ENCODE peak calls at places on chromosomes 2 and 18, in ten cellular contexts. I is fibroblast of pulmonary artery, L is body of pancreas, C is osteocyte, G is lower lobe of right lung, N is endothelial cell, X is GM13976, S is mesothelial cell of epicardium, P is AG04450, M is fibroblast of lung. R is an unnamed sample.

GRCh38 chr2:29363111-29363510 is 247.9 kb downstream of the CLIP4 start:
- DNase-seq in I (no peak), L (no peak), C (no peak), G (no peak), N (no peak), X (no peak), S (no peak), P (no peak), M (no peak), R (no peak)

GRCh38 chr2:181894381-181894780 is 2.9 kb downstream of the ITPRID2 start:
- DNase-seq in I (no peak), L (no peak), C (no peak), G (no peak), N (no peak), X (no peak), S (no peak), P (no peak), M (no peak), R (no peak)

GRCh38 chr2:239735131-239735828 is 289.9 kb downstream of the NDUFA10 start:
- DNase-seq in I (no peak), L (no peak), C (no peak), G (peak; percentile 29), N (no peak), X (no peak), S (no peak), P (no peak), M (no peak), R (no peak)

GRCh38 chr2:132366787-132367186 is 49.8 kb upstream of the GPR39 start:
- DNase-seq in I (no peak), L (no peak), C (no peak), G (no peak), N (no peak), X (no peak), S (no peak), P (no peak), M (no peak), R (no peak)

GRCh38 chr2:132662742-132663141 is 7.3 kb downstream of the LYPD1 start:
- DNase-seq in I (no peak), L (no peak), C (no peak), G (no peak), N (no peak), X (no peak), S (no peak), P (peak; percentile 69), M (peak; percentile 63), R (peak; percentile 52)

GRCh38 chr18:70559446-70559845 is 270.6 kb downstream of the SOCS6 start:
- DNase-seq in I (no peak), L (no peak), C (no peak), G (no peak), N (no peak), X (no peak), S (no peak), P (no peak), M (no peak), R (no peak)

GRCh38 chr2:220227272-220227920 is 600.0 kb downstream of the SLC4A3 start:
- DNase-seq in I (peak; percentile 32), L (no peak), C (no peak), G (no peak), N (no peak), X (no peak), S (no peak), P (peak; percentile 6), M (peak; percentile 86), R (peak; percentile 54)

GRCh38 chr2:73830871-73831401 is 2.2 kb downstream of the STAMBP start:
- DNase-seq in I (peak; percentile 79), L (no peak), C (no peak), G (no peak), N (no peak), X (no peak), S (no peak), P (no peak), M (peak; percentile 85), R (peak; percentile 50)

GRCh38 chr2:152415231-152415642 is 80.3 kb downstream of the FMNL2 start:
- DNase-seq in I (peak; percentile 74), L (peak; percentile 27), C (no peak), G (no peak), N (no peak), X (no peak), S (no peak), P (no peak), M (no peak), R (no peak)

GRCh38 chr2:15914981-15915380 is 25.4 kb upstream of the MYCN start:
- DNase-seq in I (no peak), L (no peak), C (no peak), G (no peak), N (no peak), X (no peak), S (no peak), P (no peak), M (no peak), R (no peak)

GRCh38 chr2:40488101-40488598 is 36.3 kb upstream of the SLC8A1 start:
- DNase-seq in I (peak; percentile 67), L (no peak), C (no peak), G (no peak), N (no peak), X (no peak), S (no peak), P (no peak), M (peak; percentile 69), R (peak; percentile 24)

DNA sequence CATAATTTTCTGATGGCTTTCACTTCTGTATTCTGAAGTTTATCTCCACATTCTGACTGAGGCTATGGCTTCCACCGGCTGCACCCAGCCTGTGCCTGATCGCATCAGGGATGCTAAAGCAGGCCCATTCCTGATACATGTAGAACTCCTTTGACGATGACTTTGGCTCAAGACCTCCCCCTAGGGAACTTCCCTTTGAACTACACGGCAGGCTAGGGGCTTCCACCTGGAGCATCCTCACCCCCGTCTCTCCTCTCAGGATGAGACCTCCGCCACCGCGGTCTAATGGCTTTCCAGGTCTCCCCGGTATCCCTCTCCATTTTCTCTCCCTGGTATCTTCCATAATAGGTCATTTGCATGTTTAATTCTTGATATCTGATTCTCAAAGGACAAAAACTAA is 214.9 kb upstream of the CHST9 start:
- DNase-seq in I (no peak), L (no peak), C (no peak), G (no peak), N (peak; percentile 29), X (no peak), S (no peak), P (no peak), M (no peak), R (no peak)
- TF ChIP-seq CTCF in I (no peak), L (no peak), C (no peak), G (no peak), N (peak; percentile 38), X (no peak), S (no peak), P (no peak), M (no peak), R (no peak)

GRCh38 chr2:31693882-31694281 is 113.1 kb upstream of the SRD5A2 start:
- DNase-seq in I (peak; percentile 8), L (no peak), C (no peak), G (no peak), N (no peak), X (no peak), S (no peak), P (no peak), M (peak; percentile 21), R (no peak)

GRCh38 chr2:31696068-31696467 is 115.3 kb upstream of the SRD5A2 start:
- DNase-seq in I (no peak), L (no peak), C (no peak), G (no peak), N (no peak), X (no peak), S (no peak), P (no peak), M (no peak), R (no peak)

DNA sequence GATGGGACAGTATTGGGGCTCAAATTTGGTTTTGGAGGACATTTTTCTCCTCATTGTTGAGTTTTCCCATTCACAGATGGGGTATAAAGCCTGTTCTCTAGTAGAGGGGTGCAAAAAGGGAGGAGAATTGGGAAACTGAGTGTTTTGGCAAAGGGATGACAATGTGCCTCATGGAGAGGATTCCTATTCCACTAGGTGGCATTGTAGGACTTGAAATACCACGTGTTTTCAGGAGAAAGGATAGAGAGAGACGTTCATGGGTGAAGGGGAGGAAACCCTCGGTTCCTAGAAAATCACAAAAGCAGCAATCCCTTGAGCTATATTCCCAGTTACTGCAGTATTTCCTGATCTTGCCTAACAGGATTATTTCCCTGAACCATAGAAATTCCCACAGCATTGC is 113.7 kb upstream of the SRD5A2 start:
- DNase-seq in I (peak; percentile 29), L (no peak), C (no peak), G (no peak), N (no peak), X (no peak), S (no peak), P (no peak), M (peak; percentile 8), R (no peak)
- TF ChIP-seq CTCF in I (peak; percentile 22), L (no peak), C (no peak), G (no peak), N (no peak), X (no peak), S (no peak), P (peak; percentile 7), M (no peak), R (no peak)

DNA sequence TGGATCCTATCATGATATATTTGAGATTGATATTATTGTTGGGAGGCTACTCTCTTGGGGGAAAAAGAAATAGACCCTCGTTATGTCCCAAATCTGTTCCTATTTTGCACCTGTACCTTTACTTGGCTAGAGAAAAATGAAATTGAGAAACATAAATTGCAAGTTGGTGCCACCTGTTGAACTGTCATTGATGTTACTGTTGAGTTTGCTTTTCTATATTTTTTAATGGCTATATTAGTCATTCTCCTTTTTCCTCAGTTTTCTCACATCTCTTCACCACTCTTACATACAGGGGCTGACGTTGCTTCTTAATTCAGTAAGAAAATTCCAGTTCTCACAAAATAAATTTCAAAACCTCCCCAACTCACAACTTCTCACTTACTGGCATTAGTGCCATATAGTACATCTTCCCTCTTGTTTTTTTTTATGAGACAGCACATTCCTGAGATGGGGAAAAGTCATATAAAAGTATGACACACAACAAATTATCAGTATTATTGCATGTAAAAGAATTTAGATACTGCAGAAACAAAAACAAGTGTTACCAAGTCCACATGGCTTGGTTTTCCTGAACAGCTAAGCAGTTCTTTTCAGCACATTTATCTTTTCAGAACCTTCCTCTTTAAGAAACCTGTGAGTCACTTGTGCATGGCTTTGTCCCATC is 348.3 kb upstream of the DSEL start:
- DNase-seq in I (peak; percentile 67), L (no peak), C (no peak), G (no peak), N (no peak), X (no peak), S (no peak), P (no peak), M (peak; percentile 19), R (no peak)
- TF ChIP-seq CTCF in I (no peak), L (no peak), C (peak; percentile 39), G (no peak), N (no peak), X (no peak), S (no peak), P (no peak), M (no peak), R (no peak)

DNA sequence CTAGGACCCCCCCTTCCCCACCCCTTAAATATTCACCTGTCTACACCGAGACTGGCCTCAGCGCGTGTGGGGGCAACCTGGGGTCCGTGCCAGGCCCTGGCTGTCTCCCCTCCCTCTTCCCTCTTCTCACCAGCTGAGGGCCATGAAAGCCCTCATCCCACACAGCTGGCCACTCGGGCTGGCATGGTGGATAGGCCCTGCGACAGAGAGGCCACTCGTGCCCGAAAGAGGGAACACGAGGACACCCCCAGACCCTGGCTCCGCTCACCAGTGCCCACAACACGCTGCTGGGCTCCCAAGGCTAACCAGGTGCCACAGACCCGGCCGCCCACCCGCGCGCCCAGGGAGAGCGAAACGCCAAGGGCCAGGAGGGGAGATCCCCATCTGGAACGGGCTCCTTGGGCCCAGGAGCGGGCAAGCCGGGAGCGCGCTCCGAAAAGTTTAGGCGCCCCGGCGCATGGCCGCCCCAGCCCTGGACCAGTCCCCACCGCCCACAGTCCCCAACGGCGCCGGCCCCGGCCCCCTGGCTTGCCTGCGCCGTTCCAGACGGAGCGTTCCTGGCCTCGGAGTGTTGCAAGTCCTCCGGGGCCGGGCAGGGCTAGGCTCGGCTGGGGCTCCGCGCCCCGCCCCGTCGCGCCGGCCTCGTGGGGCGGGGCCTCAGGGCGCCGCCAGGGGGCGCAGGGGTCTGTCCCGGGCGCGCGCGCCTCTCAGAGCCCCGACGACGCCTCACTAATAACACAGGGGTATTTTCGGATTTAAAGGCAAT is at the start of gene TMBIM1:
- DNase-seq in I (peak; percentile 75), L (peak; percentile 85), C (peak; percentile 91), G (peak; percentile 89), N (peak; percentile 87), X (peak; percentile 94), S (peak; percentile 73), P (no peak), M (peak; percentile 70), R (no peak)
- TF ChIP-seq CTCF in I (peak; percentile 38), L (peak; percentile 99), C (peak; percentile 98), G (peak; percentile 92), N (peak; percentile 96), X (peak; percentile 92), S (peak; percentile 87), P (peak; percentile 58), M (peak; percentile 46), R (peak; percentile 48)